ENCODE peak calls at places on chromosomes 12 and 14, in nine cellular contexts. S is DND-41, P is fibroblast of lung, Y is IMR-90, N is HCT116, H is astrocyte, R is H9, B is neuronal stem cell, F is endothelial cell of umbilical vein. T is an unnamed sample.
A peak's percentile ranks its signal among the peaks of the same experiment; 100 is the strongest.

GRCh38 chr12:109645194-109645593 is 68.4 kb upstream of the FAM222A start:
- DNase-seq in S (no peak), P (no peak), Y (no peak), N (no peak), H (no peak), R (no peak), B (no peak), F (no peak), T (no peak)

GRCh38 chr14:96091941-96092411 is 52.8 kb downstream of the C14orf132 start:
- DNase-seq in S (no peak), P (peak; percentile 71), Y (no peak), N (no peak), H (peak; percentile 62), R (no peak), B (no peak), F (no peak), T (no peak)

GRCh38 chr12:6788972-6789905 is at the start of gene CD4:
- DNase-seq in S (peak; percentile 76), P (no peak), Y (no peak), N (no peak), H (no peak), R (peak; percentile 60), B (no peak), F (no peak), T (no peak)

GRCh38 chr14:76203086-76204001 is 51.6 kb downstream of the GPATCH2L start:
- DNase-seq in S (no peak), P (peak; percentile 95), Y (peak; percentile 100), N (no peak), H (peak; percentile 95), R (no peak), B (no peak), F (peak; percentile 41), T (peak; percentile 85)

GRCh38 chr14:44379292-44379977 is 127.6 kb downstream of the FSCB start:
- DNase-seq in S (no peak), P (no peak), Y (no peak), N (no peak), H (no peak), R (no peak), B (no peak), F (no peak), T (no peak)

GRCh38 chr14:62694075-62694474 is 351.2 kb downstream of the KCNH5 start:
- DNase-seq in S (no peak), P (peak; percentile 99), Y (peak; percentile 99), N (no peak), H (peak; percentile 99), R (no peak), B (no peak), F (no peak), T (peak; percentile 99)

GRCh38 chr14:61140872-61141271 is 140.3 kb downstream of the TMEM30B start:
- DNase-seq in S (no peak), P (peak; percentile 99), Y (peak; percentile 96), N (peak; percentile 29), H (peak; percentile 98), R (no peak), B (no peak), F (no peak), T (peak; percentile 92)

GRCh38 chr12:54472494-54473262 is 724 bp downstream of the GTSF1 start:
- DNase-seq in S (no peak), P (no peak), Y (no peak), N (no peak), H (no peak), R (no peak), B (no peak), F (no peak), T (no peak)

GRCh38 chr12:101174576-101174975 is 35.5 kb downstream of the SLC5A8 start:
- DNase-seq in S (no peak), P (no peak), Y (no peak), N (no peak), H (no peak), R (no peak), B (no peak), F (no peak), T (no peak)

GRCh38 chr14:20436363-20436755 is 393 bp upstream of the KLHL33 start:
- DNase-seq in S (no peak), P (peak; percentile 55), Y (peak; percentile 75), N (no peak), H (peak; percentile 29), R (no peak), B (no peak), F (no peak), T (no peak)

GRCh38 chr14:20438664-20439063 is 2.7 kb upstream of the KLHL33 start:
- DNase-seq in S (no peak), P (no peak), Y (no peak), N (no peak), H (no peak), R (no peak), B (no peak), F (no peak), T (no peak)

GRCh38 chr14:20429801-20430669 is 5.9 kb downstream of the KLHL33 start:
- DNase-seq in S (no peak), P (no peak), Y (no peak), N (no peak), H (no peak), R (no peak), B (no peak), F (no peak), T (no peak)

GRCh38 chr14:20435454-20436362 is at the start of gene KLHL33:
- DNase-seq in S (no peak), P (no peak), Y (no peak), N (no peak), H (no peak), R (peak; percentile 38), B (no peak), F (no peak), T (no peak)

GRCh38 chr14:20434701-20435453 is 1.1 kb downstream of the KLHL33 start:
- DNase-seq in S (no peak), P (peak; percentile 6), Y (no peak), N (no peak), H (no peak), R (no peak), B (no peak), F (peak; percentile 54), T (no peak)
- H2AFZ ChIP-seq in S (no peak overlapping the region), P (peak overlapping the region; percentile 75), Y (peak overlapping the region; percentile 85), N (no peak overlapping the region), H (peak overlapping the region; percentile 74), R (no peak overlapping the region), B (peak overlapping the region; percentile 89), F (no peak overlapping the region), T (no peak overlapping the region)

GRCh38 chr12:118377891-118378470 is 1.6 kb downstream of the SUDS3 start:
- DNase-seq in S (peak; percentile 77), P (peak; percentile 34), Y (peak; percentile 44), N (peak; percentile 22), H (peak; percentile 26), R (peak; percentile 47), B (peak; percentile 68), F (peak; percentile 69), T (peak; percentile 46)
- H2AFZ ChIP-seq in S (peak overlapping the region; percentile 56), P (no peak overlapping the region), Y (peak overlapping the region; percentile 67), N (no peak overlapping the region), H (peak overlapping the region; percentile 21), R (no peak overlapping the region), B (peak overlapping the region; percentile 15), F (peak overlapping the region; percentile 52), T (peak overlapping the region; percentile 93)

GRCh38 chr12:95848575-95849388 is 10.0 kb upstream of the SNRPF start:
- DNase-seq in S (peak; percentile 39), P (peak; percentile 29), Y (peak; percentile 48), N (no peak), H (no peak), R (no peak), B (peak; percentile 29), F (peak; percentile 80), T (peak; percentile 23)
- H2AFZ ChIP-seq in S (no peak overlapping the region), P (no peak overlapping the region), Y (no peak overlapping the region), N (no peak overlapping the region), H (no peak overlapping the region), R (no peak overlapping the region), B (no peak overlapping the region), F (peak overlapping the region; percentile 17), T (peak overlapping the region; percentile 7)

GRCh38 chr14:91837076-91837475 is 30.3 kb downstream of the TC2N start:
- DNase-seq in S (no peak), P (no peak), Y (no peak), N (no peak), H (no peak), R (no peak), B (no peak), F (no peak), T (no peak)
- H2AFZ ChIP-seq in S (no peak overlapping the region), P (no peak overlapping the region), Y (no peak overlapping the region), N (peak overlapping the region; percentile 27), H (no peak overlapping the region), R (no peak overlapping the region), B (no peak overlapping the region), F (no peak overlapping the region), T (peak overlapping the region; percentile 93)

GRCh38 chr14:91911474-91912032 is 35.9 kb downstream of the FBLN5 start:
- DNase-seq in S (peak; percentile 56), P (peak; percentile 40), Y (peak; percentile 33), N (peak; percentile 40), H (no peak), R (peak; percentile 78), B (peak; percentile 26), F (peak; percentile 49), T (peak; percentile 35)
- H2AFZ ChIP-seq in S (peak overlapping the region; percentile 32), P (no peak overlapping the region), Y (no peak overlapping the region), N (peak overlapping the region; percentile 84), H (no peak overlapping the region), R (peak overlapping the region; percentile 78), B (peak overlapping the region; percentile 16), F (peak overlapping the region; percentile 44), T (no peak overlapping the region)

DNA sequence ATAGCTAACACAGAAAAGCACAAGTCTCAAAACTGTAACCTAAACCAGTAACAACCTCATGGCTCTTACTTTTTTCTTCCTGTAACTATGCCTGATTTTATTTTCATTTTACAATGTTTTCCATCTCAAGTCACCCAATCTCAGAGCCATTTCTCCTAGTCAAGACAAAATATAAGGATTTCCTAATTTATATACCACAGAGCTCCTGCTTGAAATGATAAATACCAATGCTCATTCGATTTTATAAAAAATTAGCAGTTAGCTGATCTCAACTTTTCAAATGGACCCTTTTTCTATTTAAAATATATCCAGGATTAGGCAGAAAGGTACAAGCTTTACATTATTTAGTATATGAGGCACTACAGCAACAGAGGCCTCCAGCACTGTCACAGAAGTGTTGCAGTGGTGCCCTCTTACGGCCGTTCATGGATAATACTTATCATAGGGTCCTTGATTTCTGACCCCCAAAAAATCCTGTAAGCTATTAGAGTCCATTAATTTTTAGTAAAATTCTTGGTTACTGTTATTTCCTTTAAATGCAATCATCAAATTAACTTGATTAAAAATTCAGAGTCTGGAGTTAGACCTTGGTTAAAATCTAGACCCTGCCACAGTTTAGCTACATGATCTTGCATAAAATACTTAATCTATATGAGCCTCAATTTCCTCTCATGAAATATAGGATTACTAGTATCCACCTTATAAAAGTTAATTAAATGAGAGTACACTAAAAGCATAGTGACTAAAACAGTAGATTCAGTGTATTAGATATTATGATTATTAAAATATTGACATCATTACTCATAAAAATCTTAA is 68.3 kb downstream of the SEC23A start:
- DNase-seq in S (no peak), P (no peak), Y (no peak), N (no peak), H (no peak), R (no peak), B (no peak), F (peak; percentile 53), T (no peak)
- H2AFZ ChIP-seq in S (no peak overlapping the region), P (no peak overlapping the region), Y (no peak overlapping the region), N (no peak overlapping the region), H (no peak overlapping the region), R (no peak overlapping the region), B (no peak overlapping the region), F (no peak overlapping the region), T (no peak overlapping the region)

DNA sequence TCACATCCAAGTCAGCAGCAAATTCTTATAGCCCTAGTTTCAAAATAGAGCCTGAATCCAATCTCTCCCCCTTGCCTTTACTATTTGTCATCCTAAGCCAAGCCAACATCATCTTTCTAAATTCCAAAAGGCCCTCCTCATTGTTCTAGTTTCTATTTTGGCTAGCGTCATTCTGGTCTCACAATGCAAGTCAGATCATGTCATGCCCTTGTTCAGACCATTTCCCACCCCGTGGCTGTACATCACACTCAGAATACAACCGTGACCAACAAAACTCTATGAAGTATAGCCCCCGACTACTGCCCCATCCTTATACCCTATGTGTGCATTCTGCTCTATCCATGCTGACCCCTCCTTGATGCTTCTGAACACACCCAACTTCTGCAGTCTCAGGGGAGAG is 12.3 kb upstream of the GNG2 start:
- DNase-seq in S (no peak), P (no peak), Y (no peak), N (no peak), H (no peak), R (no peak), B (no peak), F (no peak), T (peak; percentile 91)
- H2AFZ ChIP-seq in S (peak overlapping the region; percentile 38), P (no peak overlapping the region), Y (no peak overlapping the region), N (no peak overlapping the region), H (no peak overlapping the region), R (no peak overlapping the region), B (no peak overlapping the region), F (no peak overlapping the region), T (peak overlapping the region; percentile 33)

T was measured in mammary epithelial cell.